ENCODE peak calls at places on chromosomes 16 and 17, in four cellular contexts. One of them, this sample, is unnamed.

GRCh38 chr16:81517630-81518438 is 73.2 kb downstream of the CMIP start:
- DNase-seq in K562: no peak
- DNase-seq in HepG2: no peak
- DNase-seq in HCT116: no peak
- DNase-seq in this sample: no peak

GRCh38 chr16:57091990-57092785 is at the start of gene CPNE2:
- DNase-seq in K562: peak
- DNase-seq in HepG2: no peak
- DNase-seq in HCT116: no peak
- DNase-seq in this sample: no peak

GRCh38 chr17:7383742-7384488 is 3.0 kb downstream of the TNK1 start:
- DNase-seq in HepG2: no peak
- DNase-seq in HCT116: no peak
- DNase-seq in K562: no peak
- DNase-seq in this sample: no peak

GRCh38 chr17:42409467-42410351 is 13.3 kb downstream of the CAVIN1 start:
- DNase-seq in K562: no peak
- DNase-seq in HCT116: peak
- DNase-seq in HepG2: no peak
- DNase-seq in this sample: no peak

GRCh38 chr16:72195609-72196008 is 23.7 kb upstream of the PMFBP1 start:
- DNase-seq in HepG2: no peak
- DNase-seq in K562: no peak
- DNase-seq in HCT116: no peak
- DNase-seq in this sample: no peak

GRCh38 chr17:82491533-82491932 is 28.0 kb upstream of the FOXK2 start:
- DNase-seq in K562: no peak
- DNase-seq in HCT116: no peak
- DNase-seq in HepG2: no peak
- DNase-seq in this sample: no peak

GRCh38 chr16:57766714-57767348 is 31.3 kb downstream of the KATNB1 start:
- DNase-seq in K562: no peak
- DNase-seq in HepG2: no peak
- DNase-seq in HCT116: no peak
- DNase-seq in this sample: no peak

GRCh38 chr16:55120408-55120807 is 189.7 kb downstream of the IRX5 start:
- DNase-seq in HCT116: no peak
- DNase-seq in K562: no peak
- DNase-seq in HepG2: peak
- DNase-seq in this sample: no peak

GRCh38 chr17:18161226-18162094 is 22.2 kb upstream of the ALKBH5 start:
- DNase-seq in HepG2: no peak
- DNase-seq in HCT116: no peak
- DNase-seq in K562: no peak
- DNase-seq in this sample: no peak

GRCh38 chr16:56382901-56383355 is 42.4 kb downstream of the AMFR start:
- DNase-seq in K562: no peak
- DNase-seq in HepG2: peak
- DNase-seq in HCT116: no peak
- DNase-seq in this sample: no peak

DNA sequence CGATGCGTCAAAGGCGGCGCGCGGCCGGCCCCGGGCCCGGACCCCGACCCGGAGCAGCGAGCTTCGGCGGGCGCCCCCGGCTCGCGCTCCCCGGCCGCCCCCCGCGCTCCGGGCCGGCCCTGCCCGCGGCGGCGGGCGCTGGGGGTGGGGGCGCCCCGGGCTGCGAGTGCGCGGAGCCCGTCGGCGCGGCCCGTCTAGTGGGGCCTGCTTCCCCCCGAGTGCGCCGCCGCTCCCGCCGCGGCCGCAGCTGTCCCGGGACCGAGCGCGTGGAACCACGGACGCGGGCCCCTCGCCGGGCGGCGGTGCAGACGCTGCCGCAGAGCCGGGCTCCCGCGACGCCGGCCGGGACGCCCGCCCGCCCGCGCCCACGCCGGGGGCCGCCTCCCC is 308 bp downstream of the ADCY9 start:
- DNase-seq in K562: no peak
- DNase-seq in HCT116: no peak
- DNase-seq in HepG2: no peak
- DNase-seq in this sample: no peak
- H3K27ac ChIP-seq in K562: no peak
- H3K27ac ChIP-seq in HCT116: no peak
- H3K27ac ChIP-seq in HepG2: no peak
- H3K27ac ChIP-seq in this sample: no peak

GRCh38 chr17:55723488-55723848 is 804 bp upstream of the TMEM100 start:
- DNase-seq in HepG2: no peak
- DNase-seq in HCT116: no peak
- DNase-seq in K562: no peak
- DNase-seq in this sample: no peak
- H3K4me3 ChIP-seq in HepG2: no peak
- H3K4me3 ChIP-seq in HCT116: no peak
- H3K4me3 ChIP-seq in K562: no peak
- H3K4me3 ChIP-seq in this sample: no peak

DNA sequence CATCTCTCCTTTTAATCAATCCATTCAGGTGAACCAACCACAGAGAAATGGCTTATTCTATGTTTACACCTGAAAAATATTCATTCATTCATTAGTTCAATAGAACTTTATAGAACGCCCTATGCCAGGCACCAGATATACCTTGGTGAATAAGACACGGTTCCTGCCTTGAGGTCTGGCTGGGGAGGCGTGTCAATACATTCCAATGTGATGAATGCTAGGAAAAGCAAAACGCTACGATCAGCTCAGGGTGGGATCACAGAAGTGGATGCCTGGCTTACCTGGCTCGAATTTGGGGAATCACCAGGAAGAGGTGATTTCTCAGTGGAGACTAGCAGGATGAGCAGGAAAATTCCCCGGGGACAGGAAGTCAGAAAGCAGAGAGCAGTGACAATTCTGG is 17.5 kb upstream of the WFIKKN2 start:
- DNase-seq in HepG2: no peak
- DNase-seq in HCT116: peak
- DNase-seq in K562: no peak
- DNase-seq in this sample: no peak
- TF ChIP-seq TCF7L2 in HepG2: no peak
- TF ChIP-seq TCF7L2 in HCT116: no peak
- TF ChIP-seq TCF7L2 in K562: no peak
- TF ChIP-seq TCF7L2 in this sample: no peak

DNA sequence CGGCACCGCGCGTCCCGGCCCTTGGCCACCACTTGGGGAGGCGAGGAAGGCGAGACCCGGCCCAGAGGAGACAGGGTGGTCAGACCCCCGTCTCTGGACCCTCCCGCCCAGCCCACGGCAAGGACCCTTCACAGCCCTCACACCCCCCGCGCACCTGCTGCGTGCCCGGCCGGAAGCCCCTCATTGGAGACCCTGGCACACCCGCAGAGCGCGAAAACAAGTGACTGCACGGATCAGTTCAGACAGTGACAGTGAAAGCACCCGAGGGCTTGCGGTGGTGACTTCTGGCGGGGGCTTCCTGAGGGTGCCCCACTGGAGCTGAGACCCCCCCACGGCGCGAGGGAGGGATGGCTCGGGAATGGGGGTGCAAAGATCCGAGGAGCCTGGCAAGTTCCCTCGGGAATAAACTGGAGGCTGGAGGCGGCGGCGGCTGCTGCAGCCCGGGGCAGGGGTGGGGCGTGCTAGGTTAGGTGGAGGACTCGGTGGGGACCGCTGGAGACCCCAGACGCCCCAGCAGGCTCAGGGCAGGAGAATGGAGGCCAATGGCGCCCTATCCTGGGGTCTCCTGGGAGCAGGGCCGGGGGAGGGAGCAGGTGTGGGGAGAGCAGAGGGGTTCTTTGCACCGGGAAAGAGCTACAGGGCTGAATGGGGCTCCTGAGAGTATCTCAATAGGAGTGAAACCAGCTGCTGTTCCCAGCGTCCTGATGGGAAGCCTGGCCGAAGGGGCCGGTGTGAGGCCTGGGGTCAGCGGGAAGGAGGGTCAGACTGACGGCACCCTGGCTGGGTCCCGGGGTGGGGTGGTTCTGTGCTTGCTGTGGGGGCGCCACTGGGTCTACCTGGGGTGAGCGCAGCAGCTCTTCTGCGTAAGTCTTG is 824 bp upstream of the FBXL16 start:
- DNase-seq in K562: no peak
- DNase-seq in HepG2: no peak
- DNase-seq in HCT116: no peak
- DNase-seq in this sample: no peak
- H3K27ac ChIP-seq in K562: no peak
- H3K27ac ChIP-seq in HepG2: no peak
- H3K27ac ChIP-seq in HCT116: peak
- H3K27ac ChIP-seq in this sample: no peak

GRCh38 chr16:50228364-50228868 is 37.9 kb upstream of the ADCY7 start:
- DNase-seq in HepG2: no peak
- DNase-seq in HCT116: no peak
- DNase-seq in K562: peak
- DNase-seq in this sample: no peak
- H3K4me3 ChIP-seq in HepG2: no peak
- H3K4me3 ChIP-seq in HCT116: no peak
- H3K4me3 ChIP-seq in K562: no peak
- H3K4me3 ChIP-seq in this sample: no peak

GRCh38 chr17:8975091-8975707 is 9.7 kb upstream of the PIK3R5 start:
- DNase-seq in HCT116: no peak
- DNase-seq in K562: no peak
- DNase-seq in HepG2: peak
- DNase-seq in this sample: no peak
- TF ChIP-seq TCF7L2 in HCT116: no peak
- TF ChIP-seq TCF7L2 in K562: no peak
- TF ChIP-seq TCF7L2 in HepG2: no peak
- TF ChIP-seq TCF7L2 in this sample: no peak

This sample was measured in Panc1.